ENCODE peak calls at places on chromosomes 1 and 21, in four cellular contexts. B is tibial nerve, S is DMS53, M is substantia nigra. X is an unnamed sample.

GRCh38 chr1:208238710-208239517 is 5.3 kb downstream of the PLXNA2 start:
- DNase-seq in M (no peak), B (no peak), S (peak), X (peak)

GRCh38 chr1:241998950-241999495 is at the start of gene MAP1LC3C:
- DNase-seq in B (no peak), M (no peak), S (no peak), X (no peak)

GRCh38 chr1:6198646-6199297 is 623 bp downstream of the RPL22 start:
- DNase-seq in M (no peak), B (no peak), S (peak), X (peak)

GRCh38 chr21:36097427-36098230 is 27.8 kb downstream of the CBR1 start:
- DNase-seq in B (no peak), S (no peak), M (no peak), X (no peak)

GRCh38 chr1:212613440-212614335 is 5.1 kb downstream of the ATF3 start:
- DNase-seq in B (no peak), S (peak), M (no peak), X (peak)

GRCh38 chr1:100188617-100189016 is 10.6 kb upstream of the LRRC39 start:
- DNase-seq in S (no peak), B (no peak), M (peak), X (no peak)

GRCh38 chr1:7002728-7003127 is 217.5 kb downstream of the CAMTA1 start:
- DNase-seq in S (no peak), B (no peak), M (no peak), X (no peak)

GRCh38 chr21:41345934-41346685 is 15.7 kb upstream of the MX2 start:
- DNase-seq in B (no peak), M (no peak), S (no peak), X (no peak)

GRCh38 chr1:151960780-151961513 is 32.7 kb downstream of the S100A10 start:
- DNase-seq in B (no peak), S (no peak), M (no peak), X (no peak)

GRCh38 chr1:62187548-62187947 is 7.1 kb upstream of the L1TD1 start:
- DNase-seq in B (no peak), M (no peak), S (no peak), X (no peak)

GRCh38 chr1:38505950-38506349 is 353.6 kb downstream of the RRAGC start:
- DNase-seq in M (no peak), B (no peak), S (no peak), X (no peak)

GRCh38 chr1:211335507-211336157 is 9.0 kb downstream of the TRAF5 start:
- DNase-seq in M (no peak), S (peak), B (no peak), X (no peak)

GRCh38 chr1:169105434-169106094 is 926 bp upstream of the ATP1B1 start:
- DNase-seq in B (no peak), S (peak), M (peak), X (peak)

GRCh38 chr1:235601087-235601486 is 48.5 kb downstream of the GNG4 start:
- DNase-seq in M (no peak), S (peak), B (no peak), X (peak)

GRCh38 chr1:220914283-220915116 is 35.3 kb downstream of the HLX start:
- DNase-seq in M (no peak), S (no peak), B (no peak), X (no peak)

GRCh38 chr1:175889044-175889443 is 145.6 kb upstream of the TNR start:
- DNase-seq in M (no peak), B (no peak), S (no peak), X (no peak)

GRCh38 chr1:27257155-27257554 is 22.7 kb downstream of the WDTC1 start:
- DNase-seq in S (no peak), M (no peak), B (no peak), X (no peak)

GRCh38 chr1:43363283-43363934 is 4.4 kb downstream of the ELOVL1 start:
- DNase-seq in S (no peak), B (no peak), M (no peak), X (no peak)

GRCh38 chr1:156502749-156503671 is 2.4 kb upstream of the MEF2D start:
- DNase-seq in S (peak), M (peak), B (peak), X (peak)

GRCh38 chr1:110555807-110556470 is 37.0 kb upstream of the KCNA10 start:
- DNase-seq in B (peak), M (peak), S (peak), X (peak)

GRCh38 chr1:163766537-163766936 is 444.8 kb downstream of the NUF2 start:
- DNase-seq in B (no peak), S (no peak), M (no peak), X (no peak)

GRCh38 chr1:153643100-153643499 is 9.2 kb downstream of the CHTOP start:
- DNase-seq in B (no peak), S (no peak), M (no peak), X (no peak)

GRCh38 chr1:14919755-14920154 is 233.8 kb upstream of the TMEM51 start:
- DNase-seq in M (no peak), B (no peak), S (no peak), X (no peak)

GRCh38 chr1:164641353-164641730 is 82.4 kb downstream of the PBX1 start:
- DNase-seq in B (no peak), S (peak), M (no peak), X (no peak)

X was measured in HT-29.